ENCODE peak calls at places on chromosome 4, in seven cellular contexts. B is activated T-cell treated with anti-CD3 and anti-CD28 coated beads, Interleukin-2, amount 50 U/mL, for 4 hours; H is Peyer's patch; M is AG20443; Z is astrocyte of the cerebellum; V is mucosa of gallbladder; U is stimulated activated CD8-positive, alpha-beta memory T cell treated with anti-CD3 and anti-CD28 coated beads, Interleukin-4, amount 100 ng/mL, for 1 hour. N is an unnamed sample.

GRCh38 chr4:53507058-53507457 is 84.2 kb downstream of the LNX1 start:
- DNase-seq in B (no peak), H (no peak), M (no peak), Z (no peak), V (no peak), U (no peak), N (no peak)

GRCh38 chr4:53510981-53511380 is 80.3 kb downstream of the LNX1 start:
- DNase-seq in B (no peak), H (no peak), M (no peak), Z (no peak), V (no peak), U (no peak), N (no peak)

GRCh38 chr4:67403342-67403741 is 142.0 kb downstream of the CENPC start:
- DNase-seq in B (no peak), H (no peak), M (no peak), Z (no peak), V (no peak), U (no peak), N (no peak)

GRCh38 chr4:46277165-46277951 is 112.6 kb downstream of the GABRA2 start:
- DNase-seq in B (no peak), H (no peak), M (no peak), Z (no peak), V (no peak), U (no peak), N (no peak)

GRCh38 chr4:4856071-4857000 is 3.1 kb upstream of the MSX1 start:
- DNase-seq in B (no peak), H (no peak), M (no peak), Z (no peak), V (no peak), U (no peak), N (no peak)

GRCh38 chr4:29756966-29757365 is 963.2 kb upstream of the PCDH7 start:
- DNase-seq in B (no peak), H (no peak), M (no peak), Z (no peak), V (no peak), U (no peak), N (no peak)

GRCh38 chr4:52755409-52755808 is 4.2 kb upstream of the ERVMER34-1 start:
- DNase-seq in B (no peak), H (no peak), M (no peak), Z (no peak), V (no peak), U (no peak), N (no peak)

GRCh38 chr4:83240379-83240875 is 44.2 kb downstream of the COQ2 start:
- DNase-seq in B (no peak), H (no peak), M (no peak), Z (no peak), V (no peak), U (no peak), N (no peak)

GRCh38 chr4:185304944-185305690 is 90.6 kb downstream of the LRP2BP start:
- DNase-seq in B (no peak), H (peak), M (no peak), Z (no peak), V (no peak), U (no peak), N (no peak)

GRCh38 chr4:140300271-140300970 is 73.0 kb upstream of the SCOC start:
- DNase-seq in B (no peak), H (no peak), M (peak), Z (no peak), V (peak), U (no peak), N (no peak)

GRCh38 chr4:109383823-109384222 is 49.8 kb upstream of the SEC24B start:
- DNase-seq in B (no peak), H (no peak), M (no peak), Z (no peak), V (no peak), U (no peak), N (no peak)

GRCh38 chr4:577499-578450 is 1.7 kb upstream of the TMEM271 start:
- DNase-seq in B (no peak), H (no peak), M (peak), Z (no peak), V (no peak), U (no peak), N (no peak)

GRCh38 chr4:87209696-87210095 is 10.7 kb downstream of the KLHL8 start:
- DNase-seq in B (no peak), H (peak), M (peak), Z (no peak), V (peak), U (no peak), N (no peak)

GRCh38 chr4:112865443-112865842 is 184.0 kb upstream of the ANK2 start:
- DNase-seq in B (no peak), H (no peak), M (no peak), Z (no peak), V (no peak), U (no peak), N (no peak)

GRCh38 chr4:128604840-128605239 is 204.7 kb upstream of the JADE1 start:
- DNase-seq in B (no peak), H (no peak), M (no peak), Z (no peak), V (no peak), U (no peak), N (no peak)

GRCh38 chr4:52234539-52235174 is 183.6 kb downstream of the SPATA18 start:
- DNase-seq in B (no peak), H (no peak), M (peak), Z (peak), V (no peak), U (no peak), N (no peak)

GRCh38 chr4:141462361-141462760 is 174.0 kb upstream of the IL15 start:
- DNase-seq in B (no peak), H (no peak), M (no peak), Z (no peak), V (no peak), U (no peak), N (no peak)

GRCh38 chr4:144861471-144861870 is 215.5 kb downstream of the HHIP start:
- DNase-seq in B (no peak), H (no peak), M (no peak), Z (no peak), V (no peak), U (no peak), N (no peak)

GRCh38 chr4:66972087-66972486 is 573.2 kb downstream of the CENPC start:
- DNase-seq in B (no peak), H (no peak), M (no peak), Z (no peak), V (no peak), U (no peak), N (no peak)

GRCh38 chr4:4735870-4736269 is 123.6 kb upstream of the MSX1 start:
- DNase-seq in B (no peak), H (no peak), M (peak), Z (peak), V (peak), U (no peak), N (no peak)

GRCh38 chr4:107619065-107619464 is 101.0 kb downstream of the PAPSS1 start:
- DNase-seq in B (no peak), H (no peak), M (peak), Z (peak), V (no peak), U (no peak), N (no peak)

GRCh38 chr4:113328514-113328913 is 279.1 kb downstream of the ANK2 start:
- DNase-seq in B (no peak), H (no peak), M (no peak), Z (no peak), V (no peak), U (no peak), N (no peak)

GRCh38 chr4:33722800-33723511 is 2521.4 kb downstream of the ARAP2 start:
- DNase-seq in B (no peak), H (no peak), M (peak), Z (peak), V (no peak), U (no peak), N (no peak)

GRCh38 chr4:94856030-94856429 is 98.3 kb downstream of the BMPR1B start:
- DNase-seq in B (no peak), H (no peak), M (no peak), Z (no peak), V (no peak), U (no peak), N (no peak)

GRCh38 chr4:40149960-40150385 is 46.9 kb upstream of the RHOH start:
- DNase-seq in B (peak), H (peak), M (peak), Z (peak), V (peak), U (peak), N (no peak)

GRCh38 chr4:150387983-150388382 is 194.0 kb upstream of the MAB21L2 start:
- DNase-seq in B (no peak), H (no peak), M (no peak), Z (no peak), V (no peak), U (no peak), N (no peak)

GRCh38 chr4:79848329-79848728 is 224.7 kb downstream of the ANTXR2 start:
- DNase-seq in B (no peak), H (no peak), M (no peak), Z (no peak), V (no peak), U (no peak), N (no peak)

GRCh38 chr4:13415068-13415785 is 68.9 kb downstream of the RAB28 start:
- DNase-seq in B (no peak), H (no peak), M (no peak), Z (no peak), V (no peak), U (no peak), N (no peak)

GRCh38 chr4:48683784-48684666 is 96.1 kb downstream of the FRYL start:
- DNase-seq in B (no peak), H (no peak), M (no peak), Z (no peak), V (no peak), U (no peak), N (no peak)

GRCh38 chr4:20248155-20248558 is 3.5 kb upstream of the SLIT2 start:
- DNase-seq in B (no peak), H (no peak), M (peak), Z (peak), V (peak), U (no peak), N (peak)

GRCh38 chr4:88158360-88159136 is at the start of gene ABCG2:
- DNase-seq in B (peak), H (peak), M (peak), Z (peak), V (peak), U (no peak), N (no peak)